ENCODE peak calls at places on chromosomes 1 and 21, in ten cellular contexts. O, M, R, B, C, S, E, N, V and L are unnamed samples.

GRCh38 chr1:181190362-181191035 is 102.0 kb downstream of the IER5 start:
- DNase-seq in B (no peak), O (no peak), M (no peak), E (no peak), R (peak), V (no peak), C (no peak), N (no peak), S (no peak), L (no peak)

GRCh38 chr1:81950845-81951244 is 150.1 kb downstream of the ADGRL2 start:
- DNase-seq in C (no peak), R (no peak), S (no peak), V (no peak), O (peak), M (no peak), E (no peak), N (no peak), B (no peak), L (no peak)

GRCh38 chr1:15540201-15540600 is 13.6 kb downstream of the DNAJC16 start:
- DNase-seq in R (no peak), N (no peak), E (no peak), M (no peak), O (peak), S (no peak), C (no peak), V (no peak), B (no peak), L (no peak)

GRCh38 chr1:78468511-78468910 is 22.3 kb upstream of the PTGFR start:
- DNase-seq in S (no peak), R (no peak), N (no peak), C (no peak), V (no peak), M (no peak), O (no peak), B (no peak), E (no peak), L (no peak)

GRCh38 chr1:176939993-176940392 is 224.5 kb downstream of the ASTN1 start:
- DNase-seq in N (no peak), C (no peak), S (no peak), M (no peak), E (no peak), R (no peak), B (no peak), O (no peak), V (no peak), L (no peak)

GRCh38 chr1:38892976-38893375 is 11.6 kb upstream of the GJA9 start:
- DNase-seq in B (no peak), C (no peak), V (no peak), O (no peak), E (no peak), R (no peak), N (no peak), S (no peak), M (no peak), L (no peak)

GRCh38 chr1:210715072-210715471 is 386.4 kb downstream of the HHAT start:
- DNase-seq in C (no peak), N (no peak), S (no peak), M (no peak), R (no peak), E (no peak), B (no peak), O (no peak), V (no peak), L (no peak)

GRCh38 chr1:205477121-205477758 is 21.4 kb upstream of the BLACAT1 start:
- DNase-seq in N (no peak), V (no peak), M (no peak), R (no peak), E (no peak), B (no peak), O (no peak), C (no peak), S (no peak), L (peak)

GRCh38 chr21:34865922-34866271 is 183.2 kb downstream of the RUNX1 start:
- DNase-seq in M (no peak), S (no peak), E (peak), O (no peak), V (no peak), B (no peak), C (no peak), R (no peak), N (no peak), L (peak)

GRCh38 chr1:236862615-236863211 is 67.6 kb downstream of the MTR start:
- DNase-seq in R (no peak), E (no peak), M (no peak), V (no peak), O (no peak), N (no peak), C (no peak), S (peak), B (no peak), L (no peak)

GRCh38 chr1:241235236-241235897 is 121.6 kb downstream of the RGS7 start:
- DNase-seq in B (no peak), S (no peak), N (no peak), E (peak), O (no peak), R (no peak), M (no peak), C (peak), V (no peak), L (no peak)

GRCh38 chr1:185894806-185895205 is 160.6 kb downstream of the HMCN1 start:
- DNase-seq in E (no peak), R (no peak), O (peak), C (no peak), V (no peak), N (no peak), B (no peak), M (no peak), S (no peak), L (no peak)

GRCh38 chr21:42258150-42258884 is 39.4 kb downstream of the ABCG1 start:
- DNase-seq in N (peak), V (peak), O (peak), R (peak), B (peak), M (peak), E (peak), C (peak), S (peak), L (peak)

GRCh38 chr1:154463512-154463990 is 38.5 kb upstream of the TDRD10 start:
- DNase-seq in B (no peak), R (no peak), M (no peak), S (no peak), N (peak), O (peak), E (no peak), V (no peak), C (no peak), L (no peak)

GRCh38 chr1:234065794-234066447 is 161.4 kb downstream of the SLC35F3 start:
- DNase-seq in M (peak), R (peak), V (peak), B (peak), E (peak), C (peak), O (peak), S (peak), N (peak), L (peak)

GRCh38 chr1:37947364-37947763 is 511 bp upstream of the INPP5B start:
- DNase-seq in N (no peak), M (no peak), E (no peak), O (no peak), C (no peak), V (no peak), B (no peak), R (no peak), S (no peak), L (no peak)

GRCh38 chr1:227424159-227424680 is 105.9 kb upstream of the CDC42BPA start:
- DNase-seq in E (no peak), B (no peak), O (no peak), N (no peak), R (no peak), S (no peak), V (no peak), C (no peak), M (no peak), L (no peak)

GRCh38 chr1:205700865-205701401 is 20.6 kb upstream of the SLC45A3 start:
- DNase-seq in S (no peak), B (no peak), N (no peak), M (no peak), E (peak), V (no peak), C (no peak), O (peak), R (peak), L (peak)

GRCh38 chr1:234955107-234955731 is 173.4 kb downstream of the TOMM20 start:
- DNase-seq in S (peak), R (no peak), V (no peak), N (no peak), E (no peak), M (no peak), C (no peak), B (no peak), O (peak), L (no peak)

GRCh38 chr1:3921786-3922185 is 21.7 kb upstream of the C1orf174 start:
- DNase-seq in R (no peak), O (no peak), E (no peak), S (no peak), V (no peak), C (no peak), B (no peak), N (no peak), M (no peak), L (no peak)

GRCh38 chr21:40053007-40053406 is 185.8 kb downstream of the PCP4 start:
- DNase-seq in N (no peak), E (no peak), S (no peak), R (peak), C (peak), O (no peak), M (no peak), V (no peak), B (peak), L (no peak)

GRCh38 chr1:67674260-67675011 is 10.6 kb upstream of the GADD45A start:
- DNase-seq in V (no peak), R (peak), M (peak), E (peak), S (no peak), N (peak), B (no peak), C (peak), O (no peak), L (no peak)

GRCh38 chr1:54287176-54287650 is 87.2 kb downstream of the MRPL37 start:
- DNase-seq in N (peak), M (peak), E (no peak), S (peak), B (peak), O (peak), C (no peak), V (peak), R (no peak), L (peak)

GRCh38 chr1:115246526-115246925 is 91.5 kb downstream of the NGF start:
- DNase-seq in C (no peak), B (no peak), M (no peak), V (no peak), S (no peak), O (no peak), N (no peak), E (no peak), R (no peak), L (no peak)

GRCh38 chr1:93969371-93969770 is 60.1 kb upstream of the GCLM start:
- DNase-seq in R (no peak), M (no peak), C (no peak), E (no peak), B (no peak), N (no peak), O (no peak), V (no peak), S (no peak), L (no peak)